ENCODE peak calls at places on chromosomes 1 and 21, in seven cellular contexts. X is endothelial cell of umbilical vein, K is K562, J is suprapubic skin, O is HCT116, S is upper lobe of left lung, T is GM12891. E is an unnamed sample.

GRCh38 chr1:63317007-63317813 is 5.2 kb upstream of the FOXD3 start:
- DNase-seq in K (peak), O (peak), S (peak), T (peak), J (peak), X (peak), E (peak)

GRCh38 chr1:201258763-201259230 is 24.5 kb upstream of the PKP1 start:
- DNase-seq in K (peak), T (no peak), J (no peak), S (peak), X (no peak), O (no peak), E (no peak)

GRCh38 chr21:38671716-38672115 is 134.0 kb upstream of the ETS2 start:
- DNase-seq in S (no peak), X (no peak), O (no peak), T (no peak), K (no peak), J (no peak), E (no peak)

GRCh38 chr1:199463521-199464127 is 563.9 kb upstream of the NR5A2 start:
- DNase-seq in O (peak), T (no peak), S (no peak), K (peak), X (peak), J (no peak), E (no peak)

GRCh38 chr21:39221282-39221996 is 38.2 kb upstream of the PSMG1 start:
- DNase-seq in T (no peak), O (no peak), J (no peak), K (no peak), X (no peak), S (no peak), E (no peak)

GRCh38 chr1:194833111-194833510 is 1646.7 kb upstream of the B3GALT2 start:
- DNase-seq in X (no peak), T (no peak), K (no peak), S (no peak), J (no peak), O (no peak), E (no peak)

GRCh38 chr1:30975217-30975616 is 66.7 kb upstream of the SDC3 start:
- DNase-seq in J (no peak), X (no peak), S (no peak), T (no peak), O (no peak), K (no peak), E (no peak)

GRCh38 chr1:156708245-156708661 is 2.9 kb upstream of the CRABP2 start:
- DNase-seq in K (no peak), T (no peak), J (no peak), S (no peak), O (no peak), X (no peak), E (no peak)

GRCh38 chr1:15014521-15014920 is 139.0 kb upstream of the TMEM51 start:
- DNase-seq in J (no peak), S (no peak), O (no peak), K (no peak), X (no peak), T (no peak), E (no peak)

GRCh38 chr1:245441699-245442098 is 286.9 kb downstream of the KIF26B start:
- DNase-seq in K (no peak), T (no peak), S (no peak), O (no peak), X (no peak), J (no peak), E (no peak)

GRCh38 chr1:6261615-6261995 is 707 bp upstream of the GPR153 start:
- DNase-seq in K (peak), S (peak), J (no peak), T (no peak), X (no peak), O (no peak), E (no peak)

GRCh38 chr1:6260961-6261614 is at the start of gene GPR153:
- DNase-seq in K (peak), X (peak), S (peak), J (peak), O (no peak), T (peak), E (peak)

GRCh38 chr1:6260433-6260934 is 414 bp downstream of the GPR153 start:
- DNase-seq in X (peak), S (no peak), J (no peak), T (no peak), K (peak), O (no peak), E (no peak)

GRCh38 chr1:6258675-6259074 is 2.2 kb downstream of the GPR153 start:
- DNase-seq in O (no peak), J (no peak), K (peak), S (no peak), T (no peak), X (no peak), E (peak)

GRCh38 chr1:6259491-6260362 is 1.2 kb downstream of the GPR153 start:
- DNase-seq in K (peak), O (peak), T (peak), S (peak), J (peak), X (peak), E (peak)
- TF ChIP-seq POLR2AphosphoS5 in K (no peak), O (no peak), T (no peak), S (no peak), J (peak), X (no peak), E (peak)

GRCh38 chr21:23155281-23155680 is 2157.1 kb downstream of the NCAM2 start:
- DNase-seq in X (no peak), S (no peak), T (no peak), J (no peak), K (no peak), O (no peak), E (no peak)

GRCh38 chr21:23152130-23152529 is 2153.9 kb downstream of the NCAM2 start:
- DNase-seq in T (no peak), J (no peak), K (no peak), O (no peak), X (no peak), S (no peak), E (no peak)
- TF ChIP-seq POLR2AphosphoS5 in T (no peak), J (no peak), K (no peak), O (no peak), X (no peak), S (no peak), E (no peak)

DNA sequence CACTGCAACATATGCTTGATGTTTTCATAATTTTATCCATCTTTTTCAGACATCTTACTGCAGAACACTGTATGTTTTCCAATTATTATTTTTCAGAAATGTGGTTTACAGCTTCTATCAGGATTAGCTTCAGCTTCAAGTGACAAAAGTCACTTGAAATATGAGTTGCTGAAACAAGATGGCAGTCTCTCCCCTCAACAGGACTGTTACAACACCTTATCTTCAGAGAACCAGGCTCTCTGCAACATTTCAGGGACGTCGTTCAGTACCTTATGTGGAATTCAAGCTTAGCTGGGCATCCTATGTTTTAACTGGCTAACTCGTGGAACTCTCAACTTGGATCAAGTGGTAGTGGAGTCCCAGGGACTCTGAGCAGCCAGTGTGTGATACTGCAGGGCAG is 2.0 kb upstream of the UBE2G2 start:
- DNase-seq in J (no peak), T (no peak), K (peak), S (no peak), O (no peak), X (no peak), E (no peak)
- TF ChIP-seq POLR2AphosphoS5 in J (no peak), T (peak), K (no peak), S (no peak), O (no peak), X (no peak), E (no peak)

DNA sequence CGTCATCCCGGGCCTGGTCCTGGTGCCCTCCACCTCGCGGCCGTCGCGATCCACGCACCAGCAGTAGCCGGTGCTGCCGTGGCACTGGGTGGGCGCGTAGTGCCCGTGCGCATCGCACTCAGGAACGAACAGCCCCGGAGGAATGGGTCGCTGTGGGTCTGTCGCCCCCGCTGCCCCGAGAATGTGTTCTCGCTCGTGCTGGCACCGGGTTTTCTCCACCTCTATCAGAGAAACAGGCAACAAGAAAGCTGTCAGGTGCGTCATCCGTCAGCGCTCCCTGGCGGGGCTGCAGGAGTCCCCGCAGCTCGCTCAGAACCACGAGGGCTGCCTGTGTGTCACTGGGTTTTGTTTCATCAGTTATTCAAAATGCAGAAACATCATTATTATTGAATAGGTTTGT is 71.2 kb downstream of the NID1 start:
- DNase-seq in J (no peak), T (no peak), K (no peak), S (peak), X (no peak), O (no peak), E (no peak)
- TF ChIP-seq POLR2AphosphoS5 in J (no peak), T (no peak), K (no peak), S (no peak), X (no peak), O (no peak), E (no peak)

GRCh38 chr1:35574655-35575400 is 1.7 kb downstream of the TFAP2E start:
- DNase-seq in O (no peak), J (peak), T (no peak), X (no peak), K (no peak), S (peak), E (no peak)

GRCh38 chr1:35571263-35571662 is 1.9 kb upstream of the TFAP2E start:
- DNase-seq in S (no peak), O (no peak), J (peak), X (no peak), T (no peak), K (no peak), E (no peak)

GRCh38 chr1:35572296-35572695 is 818 bp upstream of the TFAP2E start:
- DNase-seq in X (no peak), J (no peak), K (no peak), O (no peak), T (no peak), S (no peak), E (no peak)

GRCh38 chr1:35573776-35574654 is 901 bp downstream of the TFAP2E start:
- DNase-seq in K (no peak), X (no peak), T (no peak), O (no peak), S (peak), J (peak), E (no peak)

DNA sequence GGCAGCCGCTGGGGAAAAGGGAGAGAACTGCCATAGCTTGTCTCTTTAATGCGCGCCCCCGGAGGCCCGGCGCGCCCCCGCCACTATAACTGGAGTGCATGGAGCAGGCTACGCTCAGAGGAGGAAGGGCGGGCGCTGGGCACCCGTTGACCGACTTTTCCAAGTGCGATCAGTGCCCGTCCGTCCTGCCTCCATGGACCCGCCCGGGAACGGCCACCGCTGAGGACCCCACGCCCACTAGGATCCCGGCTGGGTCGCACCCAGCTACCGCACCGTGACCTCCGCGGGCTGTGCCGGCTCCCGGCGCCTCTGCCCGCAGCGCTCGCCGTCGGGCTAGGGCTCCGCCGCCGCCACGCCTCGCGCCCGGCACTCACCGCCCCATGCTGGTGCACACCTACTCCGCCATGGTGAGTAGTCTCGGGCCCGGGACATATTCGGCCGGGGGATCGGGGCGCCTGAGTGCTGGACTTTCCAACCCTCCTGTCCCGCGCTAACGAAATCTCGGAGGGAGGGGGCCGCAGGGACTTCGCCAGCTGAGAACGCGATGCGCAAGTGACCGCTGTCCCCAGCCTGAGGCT is at the start of gene TFAP2E:
- DNase-seq in J (peak), S (peak), O (peak), K (no peak), X (peak), T (no peak), E (peak)
- TF ChIP-seq POLR2AphosphoS5 in J (no peak), S (peak), O (peak), K (no peak), X (no peak), T (no peak), E (no peak)